ENCODE peak calls at places on chromosomes 16 and 17, in four cellular contexts. V is LHCN-M2, Z is colonic mucosa, I is H54. A is an unnamed sample.

GRCh38 chr16:22008215-22009142 is 568 bp downstream of the MOSMO start:
- DNase-seq in V (no peak), I (peak), Z (peak), A (peak)

GRCh38 chr17:41178341-41178740 is 320 bp upstream of the KRTAP4-2 start:
- DNase-seq in V (no peak), Z (no peak), I (peak), A (no peak)

GRCh38 chr17:67026341-67026740 is 18.0 kb upstream of the CACNG1 start:
- DNase-seq in Z (no peak), V (no peak), I (no peak), A (no peak)

GRCh38 chr17:73278465-73279453 is 17.1 kb upstream of the CPSF4L start:
- DNase-seq in V (peak), I (no peak), Z (peak), A (peak)

GRCh38 chr17:83125515-83126274 is 46.3 kb downstream of the METRNL start:
- DNase-seq in Z (peak), I (no peak), V (no peak), A (no peak)

GRCh38 chr17:15978606-15979005 is 20.9 kb downstream of the ZSWIM7 start:
- DNase-seq in V (no peak), I (no peak), Z (no peak), A (no peak)

GRCh38 chr17:80892019-80892855 is 99.4 kb upstream of the CHMP6 start:
- DNase-seq in Z (peak), I (peak), V (peak), A (peak)

GRCh38 chr17:60573139-60573975 is 26.6 kb upstream of the PPM1D start:
- DNase-seq in I (no peak), V (no peak), Z (no peak), A (no peak)

GRCh38 chr16:85413713-85414663 is 199.1 kb upstream of the GSE1 start:
- DNase-seq in Z (no peak), I (no peak), V (no peak), A (no peak)

GRCh38 chr16:10086620-10087019 is 95.6 kb downstream of the GRIN2A start:
- DNase-seq in I (no peak), V (no peak), Z (no peak), A (no peak)

GRCh38 chr16:80208015-80208414 is 332.8 kb upstream of the DYNLRB2 start:
- DNase-seq in I (no peak), V (peak), Z (no peak), A (peak)

GRCh38 chr16:22373662-22374310 is 633 bp downstream of the CDR2 start:
- DNase-seq in V (no peak), I (peak), Z (peak), A (peak)

GRCh38 chr17:83203073-83203471 is 123.7 kb downstream of the METRNL start:
- DNase-seq in V (peak), I (peak), Z (peak), A (peak)

GRCh38 chr16:72961115-72961832 is 86.7 kb downstream of the ZFHX3 start:
- DNase-seq in I (no peak), V (peak), Z (no peak), A (peak)

GRCh38 chr17:61646482-61646881 is 55.5 kb upstream of the NACA2 start:
- DNase-seq in Z (no peak), V (no peak), I (no peak), A (no peak)

A was measured in myocyte.